ENCODE peak calls at places on chromosomes 13 and 19, in nine cellular contexts. E, U, R, F, N, V, X, K and T are unnamed samples.

GRCh38 chr19:56132316-56132822 is 8.7 kb upstream of the ZNF444 start:
- DNase-seq in E (peak), U (no peak), R (no peak), F (no peak), N (no peak), V (no peak), X (no peak), K (no peak), T (no peak)

GRCh38 chr19:5580116-5580515 is 12.4 kb upstream of the TINCR start:
- DNase-seq in E (no peak), U (no peak), R (no peak), F (no peak), N (no peak), V (no peak), X (no peak), K (no peak), T (no peak)

GRCh38 chr13:113787694-113788093 is 28.7 kb downstream of the TMEM255B start:
- DNase-seq in E (no peak), U (no peak), R (no peak), F (peak), N (no peak), V (no peak), X (no peak), K (no peak), T (no peak)

GRCh38 chr19:8397746-8398721 is 7.9 kb downstream of the RAB11B start:
- DNase-seq in E (no peak), U (no peak), R (no peak), F (no peak), N (no peak), V (no peak), X (no peak), K (no peak), T (no peak)

GRCh38 chr13:80945328-80945727 is 604.4 kb upstream of the SPRY2 start:
- DNase-seq in E (no peak), U (no peak), R (no peak), F (no peak), N (no peak), V (no peak), X (no peak), K (no peak), T (peak)

GRCh38 chr13:103033999-103034398 is 32.2 kb downstream of the SLC10A2 start:
- DNase-seq in E (no peak), U (no peak), R (no peak), F (no peak), N (no peak), V (no peak), X (no peak), K (no peak), T (no peak)

GRCh38 chr13:93729383-93729782 is 502.8 kb downstream of the GPC6 start:
- DNase-seq in E (no peak), U (no peak), R (no peak), F (no peak), N (no peak), V (no peak), X (no peak), K (no peak), T (no peak)

GRCh38 chr19:344625-345319 is at the start of gene MIER2:
- DNase-seq in E (peak), U (peak), R (peak), F (peak), N (peak), V (peak), X (peak), K (peak), T (peak)

GRCh38 chr19:30878456-30878855 is 470.8 kb downstream of the TSHZ3 start:
- DNase-seq in E (no peak), U (no peak), R (no peak), F (no peak), N (no peak), V (no peak), X (peak), K (no peak), T (no peak)

GRCh38 chr13:108357228-108357627 is 87.7 kb downstream of the TNFSF13B start:
- DNase-seq in E (no peak), U (no peak), R (no peak), F (no peak), N (no peak), V (no peak), X (no peak), K (no peak), T (no peak)

GRCh38 chr13:113849546-113849945 is 14.3 kb downstream of the GAS6 start:
- DNase-seq in E (no peak), U (no peak), R (no peak), F (no peak), N (no peak), V (no peak), X (no peak), K (no peak), T (no peak)

GRCh38 chr13:32117696-32118095 is 86.1 kb downstream of the FRY start:
- DNase-seq in E (no peak), U (no peak), R (no peak), F (peak), N (peak), V (no peak), X (no peak), K (peak), T (no peak)

GRCh38 chr19:48968179-48968661 is 3.1 kb downstream of the FTL start:
- DNase-seq in E (peak), U (peak), R (no peak), F (no peak), N (no peak), V (no peak), X (no peak), K (no peak), T (no peak)

GRCh38 chr19:45451181-45451849 is 16.5 kb upstream of the FOSB start:
- DNase-seq in E (peak), U (no peak), R (peak), F (no peak), N (no peak), V (no peak), X (no peak), K (no peak), T (no peak)

GRCh38 chr13:69274231-69274630 is 833.4 kb upstream of the ATXN8OS start:
- DNase-seq in E (no peak), U (no peak), R (no peak), F (no peak), N (no peak), V (no peak), X (no peak), K (no peak), T (no peak)

GRCh38 chr13:71218960-71219359 is 648.0 kb downstream of the DACH1 start:
- DNase-seq in E (no peak), U (no peak), R (no peak), F (no peak), N (no peak), V (no peak), X (no peak), K (no peak), T (no peak)

GRCh38 chr13:81395368-81395767 is 1054.4 kb upstream of the SPRY2 start:
- DNase-seq in E (no peak), U (no peak), R (no peak), F (no peak), N (no peak), V (peak), X (no peak), K (no peak), T (no peak)

GRCh38 chr19:30365121-30365800 is 6.9 kb upstream of the ZNF536 start:
- DNase-seq in E (no peak), U (no peak), R (no peak), F (no peak), N (no peak), V (no peak), X (no peak), K (no peak), T (no peak)

GRCh38 chr13:19070398-19070735 is 111.3 kb downstream of the TUBA3C start:
- DNase-seq in E (no peak), U (no peak), R (no peak), F (no peak), N (no peak), V (no peak), X (no peak), K (no peak), T (no peak)

GRCh38 chr13:21079761-21080730 is 18.7 kb upstream of the LATS2 start:
- DNase-seq in E (peak), U (no peak), R (no peak), F (no peak), N (no peak), V (no peak), X (no peak), K (no peak), T (no peak)

GRCh38 chr19:20238025-20238623 is 71.1 kb downstream of the ZNF486 start:
- DNase-seq in E (peak), U (no peak), R (peak), F (peak), N (peak), V (peak), X (peak), K (peak), T (peak)

GRCh38 chr19:48568345-48568886 is 16.4 kb downstream of the SULT2B1 start:
- DNase-seq in E (peak), U (peak), R (no peak), F (peak), N (peak), V (peak), X (peak), K (peak), T (no peak)

GRCh38 chr13:39527961-39528720 is 74.9 kb downstream of the LHFPL6 start:
- DNase-seq in E (peak), U (peak), R (no peak), F (no peak), N (no peak), V (no peak), X (no peak), K (peak), T (no peak)

GRCh38 chr13:46126074-46126473 is 21.2 kb upstream of the CPB2 start:
- DNase-seq in E (no peak), U (no peak), R (no peak), F (no peak), N (no peak), V (no peak), X (no peak), K (no peak), T (no peak)

GRCh38 chr19:47003611-47003935 is 16.1 kb upstream of the NPAS1 start:
- DNase-seq in E (no peak), U (no peak), R (no peak), F (no peak), N (no peak), V (no peak), X (no peak), K (no peak), T (no peak)

DNA sequence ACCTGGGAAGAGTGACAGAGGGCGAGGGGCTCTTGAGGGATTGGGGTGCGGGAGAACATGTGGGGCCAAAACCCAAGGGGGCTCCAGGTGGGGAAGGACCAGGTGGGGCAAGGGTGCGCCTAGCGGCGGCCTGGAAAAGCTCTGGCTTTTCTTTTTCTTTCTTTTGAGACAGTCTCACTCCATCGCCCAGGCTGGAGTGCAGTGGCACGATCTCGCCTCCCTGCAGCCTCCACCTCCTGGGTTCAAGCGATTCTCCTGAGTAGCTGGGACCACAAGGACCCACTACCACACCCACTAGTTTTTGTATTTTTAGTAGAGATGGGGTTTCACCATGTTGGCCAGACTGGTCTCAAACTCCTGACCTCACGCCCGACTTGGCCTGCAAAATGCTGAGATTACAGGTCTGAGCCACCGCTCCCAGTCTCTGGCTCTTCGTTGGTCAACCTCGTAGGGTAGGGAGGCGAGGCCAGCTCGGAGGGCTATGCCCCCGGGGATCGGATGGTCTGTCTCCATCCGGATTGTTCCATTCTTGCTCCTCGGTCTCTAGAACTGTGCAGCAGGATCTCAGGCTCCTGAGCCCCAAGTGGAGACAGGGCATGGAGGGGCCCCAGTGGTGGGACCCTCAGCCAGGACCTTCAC is 3.7 kb downstream of the GADD45B start:
- DNase-seq in E (no peak), U (no peak), R (no peak), F (no peak), N (no peak), V (no peak), X (no peak), K (no peak), T (no peak)
- TF ChIP-seq CTCF in E (no peak), U (no peak), R (no peak), F (peak), N (no peak), V (no peak), X (no peak), K (no peak), T (peak)

GRCh38 chr19:53311897-53312296 is 21.7 kb upstream of the ZNF845 start:
- DNase-seq in E (no peak), U (no peak), R (no peak), F (no peak), N (no peak), V (no peak), X (no peak), K (no peak), T (no peak)

GRCh38 chr19:53311044-53311443 is 22.5 kb upstream of the ZNF845 start:
- DNase-seq in E (no peak), U (no peak), R (no peak), F (no peak), N (no peak), V (no peak), X (no peak), K (no peak), T (no peak)

DNA sequence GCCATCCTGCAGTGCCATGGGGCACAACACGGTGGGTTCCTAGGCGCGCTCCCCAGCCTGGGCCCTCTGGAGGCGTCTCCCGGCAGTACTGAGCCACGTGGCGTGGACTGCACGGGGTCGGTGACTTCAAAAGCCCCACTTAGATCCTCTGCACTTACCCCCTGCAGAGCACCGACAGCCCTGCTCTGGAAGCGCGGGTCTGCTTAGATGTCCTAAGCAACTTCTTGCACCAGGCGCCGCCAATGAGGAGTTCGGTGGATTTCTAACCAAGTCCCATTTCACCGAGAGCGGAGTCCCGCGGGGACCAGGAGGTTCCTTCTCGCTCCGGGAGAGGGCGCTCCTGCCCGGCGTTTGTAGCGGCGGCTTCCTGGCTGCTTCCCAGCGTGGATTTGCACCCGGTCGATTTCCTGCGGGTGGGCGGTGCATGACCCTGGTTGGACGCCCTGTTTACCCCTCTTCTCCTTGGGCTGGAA is 25.2 kb upstream of the ZNF845 start:
- DNase-seq in E (no peak), U (no peak), R (no peak), F (peak), N (no peak), V (peak), X (peak), K (peak), T (peak)
- TF ChIP-seq CTCF in E (peak), U (no peak), R (no peak), F (peak), N (no peak), V (peak), X (peak), K (peak), T (peak)

DNA sequence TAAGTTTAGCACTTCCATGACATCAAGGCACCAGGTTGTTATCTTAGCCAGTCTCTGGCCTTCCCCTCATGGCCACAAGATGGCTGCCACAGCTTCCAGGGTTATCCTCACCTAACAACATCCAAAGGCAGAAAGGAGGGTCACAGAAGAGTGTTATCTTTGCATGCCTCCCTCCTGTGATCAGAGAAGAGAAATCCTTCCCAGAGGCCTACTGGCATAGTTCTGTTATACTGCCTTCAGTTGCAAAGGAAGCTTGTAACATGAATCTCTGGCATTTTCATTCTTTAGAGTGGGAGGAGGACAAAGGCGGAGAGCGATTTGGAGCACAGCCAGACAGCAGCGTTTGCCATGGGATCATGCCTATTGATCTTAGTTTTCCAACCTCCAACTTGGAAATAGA is 135.6 kb downstream of the DNAJC15 start:
- DNase-seq in E (peak), U (no peak), R (no peak), F (no peak), N (no peak), V (no peak), X (no peak), K (no peak), T (no peak)
- TF ChIP-seq CTCF in E (peak), U (no peak), R (no peak), F (no peak), N (no peak), V (no peak), X (no peak), K (no peak), T (no peak)

GRCh38 chr13:51834581-51835158 is 10.3 kb downstream of the TMEM272 start:
- DNase-seq in E (no peak), U (no peak), R (no peak), F (no peak), N (no peak), V (no peak), X (no peak), K (no peak), T (no peak)

GRCh38 chr13:51833980-51834379 is 11.0 kb downstream of the TMEM272 start:
- DNase-seq in E (no peak), U (no peak), R (no peak), F (no peak), N (no peak), V (no peak), X (no peak), K (no peak), T (no peak)

GRCh38 chr13:51831519-51831918 is 13.5 kb downstream of the TMEM272 start:
- DNase-seq in E (no peak), U (no peak), R (no peak), F (no peak), N (no peak), V (no peak), X (no peak), K (no peak), T (no peak)

GRCh38 chr13:51829236-51829899 is 15.6 kb downstream of the TMEM272 start:
- DNase-seq in E (no peak), U (no peak), R (no peak), F (no peak), N (no peak), V (no peak), X (no peak), K (no peak), T (no peak)

GRCh38 chr13:51832471-51833152 is 12.4 kb downstream of the TMEM272 start:
- DNase-seq in E (peak), U (peak), R (peak), F (no peak), N (no peak), V (no peak), X (no peak), K (no peak), T (no peak)
- TF ChIP-seq CTCF in E (peak), U (peak), R (peak), F (peak), N (peak), V (peak), X (no peak), K (peak), T (no peak)

GRCh38 chr13:44573790-44574465 is 2.2 kb downstream of the TSC22D1 start:
- DNase-seq in E (peak), U (peak), R (no peak), F (no peak), N (no peak), V (peak), X (no peak), K (no peak), T (no peak)
- TF ChIP-seq CTCF in E (peak), U (no peak), R (no peak), F (no peak), N (peak), V (peak), X (peak), K (peak), T (peak)

GRCh38 chr19:58091251-58091995 is 6.6 kb downstream of the ZSCAN18 start:
- DNase-seq in E (no peak), U (no peak), R (no peak), F (peak), N (no peak), V (no peak), X (no peak), K (no peak), T (no peak)
- TF ChIP-seq CTCF in E (no peak), U (no peak), R (no peak), F (no peak), N (no peak), V (no peak), X (no peak), K (no peak), T (no peak)

GRCh38 chr19:14871619-14872230 is 14.2 kb downstream of the OR7A17 start:
- DNase-seq in E (peak), U (peak), R (no peak), F (no peak), N (no peak), V (peak), X (no peak), K (no peak), T (no peak)
- TF ChIP-seq CTCF in E (peak), U (peak), R (peak), F (peak), N (no peak), V (peak), X (no peak), K (peak), T (no peak)

DNA sequence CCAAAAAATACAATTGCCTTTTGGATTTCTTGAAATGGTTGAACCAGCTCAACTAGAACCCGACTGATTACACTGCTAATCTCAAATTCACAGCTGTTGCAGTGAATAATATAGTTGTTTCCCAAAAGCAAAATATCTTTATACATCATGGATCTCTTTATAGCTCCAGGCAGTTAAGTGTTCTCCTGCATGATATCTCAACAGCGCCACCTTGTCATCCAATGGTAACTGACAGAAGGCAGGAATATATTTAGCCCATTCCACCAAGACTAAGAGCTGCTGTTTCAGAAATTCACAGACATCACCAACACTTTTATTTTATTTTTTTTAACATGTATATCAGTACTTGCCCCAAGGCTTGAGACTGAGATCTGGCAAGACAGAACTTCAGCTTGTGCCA is 1141.0 kb upstream of the PRR20A start:
- DNase-seq in E (no peak), U (no peak), R (no peak), F (no peak), N (no peak), V (no peak), X (no peak), K (no peak), T (no peak)
- TF ChIP-seq CTCF in E (no peak), U (no peak), R (no peak), F (no peak), N (no peak), V (no peak), X (no peak), K (no peak), T (peak)

GRCh38 chr19:15701757-15702589 is 25.9 kb upstream of the OR10H2 start:
- DNase-seq in E (no peak), U (no peak), R (no peak), F (no peak), N (no peak), V (no peak), X (no peak), K (no peak), T (no peak)

GRCh38 chr19:15696654-15697194 is 23.8 kb downstream of the CYP4F12 start:
- DNase-seq in E (no peak), U (no peak), R (no peak), F (no peak), N (no peak), V (no peak), X (no peak), K (no peak), T (no peak)

GRCh38 chr19:15702590-15702930 is 25.3 kb upstream of the OR10H2 start:
- DNase-seq in E (peak), U (no peak), R (no peak), F (peak), N (no peak), V (peak), X (no peak), K (peak), T (no peak)
- TF ChIP-seq CTCF in E (no peak), U (no peak), R (no peak), F (no peak), N (no peak), V (peak), X (no peak), K (peak), T (no peak)

GRCh38 chr19:15448778-15449619 is 757 bp downstream of the WIZ start:
- DNase-seq in E (no peak), U (peak), R (no peak), F (no peak), N (no peak), V (peak), X (no peak), K (peak), T (no peak)
- TF ChIP-seq CTCF in E (no peak), U (no peak), R (no peak), F (no peak), N (no peak), V (no peak), X (no peak), K (no peak), T (no peak)